ENCODE peak calls at places on chromosomes 2 and 18, in five cellular contexts. A is CD4-positive, alpha-beta T cell; G is astrocyte; N is hepatocyte; T is Peyer's patch. Q is an unnamed sample.

GRCh38 chr2:45992021-45992745 is 305.0 kb upstream of the EPAS1 start:
- DNase-seq in G (peak), N (peak), T (no peak), A (no peak), Q (no peak)

GRCh38 chr2:163775304-163775703 is 39.5 kb upstream of the FIGN start:
- DNase-seq in A (no peak), N (no peak), T (no peak), G (peak), Q (no peak)

GRCh38 chr18:58161659-58162058 is 117.6 kb downstream of the NEDD4L start:
- DNase-seq in T (no peak), N (no peak), A (no peak), G (peak), Q (no peak)

GRCh38 chr2:127074358-127074757 is 32.6 kb downstream of the BIN1 start:
- DNase-seq in T (no peak), N (no peak), G (no peak), A (no peak), Q (no peak)

GRCh38 chr18:24488824-24489493 is 28.5 kb downstream of the HRH4 start:
- DNase-seq in A (no peak), N (peak), G (peak), T (no peak), Q (no peak)

GRCh38 chr2:179751184-179751809 is 110.1 kb downstream of the ZNF385B start:
- DNase-seq in G (peak), T (no peak), A (no peak), N (peak), Q (no peak)

GRCh38 chr2:239227661-239228371 is 173.0 kb downstream of the HDAC4 start:
- DNase-seq in G (peak), N (no peak), T (no peak), A (no peak), Q (no peak)

GRCh38 chr2:234412726-234413125 is 84.2 kb downstream of the ARL4C start:
- DNase-seq in N (no peak), A (no peak), T (no peak), G (peak), Q (no peak)

GRCh38 chr2:23380562-23381065 is 4.4 kb upstream of the KLHL29 start:
- DNase-seq in T (peak), G (no peak), A (no peak), N (no peak), Q (no peak)

DNA sequence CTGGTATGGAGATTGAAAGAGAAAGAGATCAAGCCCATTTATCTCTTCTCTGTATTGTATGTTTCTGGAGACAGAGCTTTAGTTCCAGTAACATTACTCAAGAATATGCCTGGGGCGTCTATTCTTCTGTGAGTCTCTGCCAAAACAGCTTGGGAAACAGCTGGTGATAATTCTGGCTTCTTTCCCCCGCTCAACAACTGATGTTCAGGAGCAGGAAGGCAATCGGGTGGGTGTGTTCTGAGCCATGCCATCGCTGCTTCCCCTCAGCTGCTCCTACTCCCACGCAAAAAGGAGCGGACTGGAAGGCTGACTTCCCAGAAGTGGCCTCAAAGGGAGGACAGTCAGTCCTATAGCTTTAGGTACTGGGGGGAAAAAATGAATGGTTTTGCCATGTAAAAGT is 695.1 kb downstream of the PLCL1 start:
- DNase-seq in G (peak), A (no peak), N (peak), T (no peak), Q (no peak)
- TF ChIP-seq CTCF in G (no peak), A (no peak), N (no peak), T (no peak), Q (no peak)

GRCh38 chr18:76522551-76522950 is 27.5 kb upstream of the ZNF516 start:
- DNase-seq in N (no peak), T (no peak), G (no peak), A (no peak), Q (no peak)
- TF ChIP-seq CTCF in N (no peak), T (no peak), G (no peak), A (no peak), Q (no peak)

GRCh38 chr18:70279470-70279869 is 9.4 kb upstream of the SOCS6 start:
- DNase-seq in T (no peak), N (no peak), G (no peak), A (no peak), Q (no peak)

GRCh38 chr18:70284976-70285610 is 3.8 kb upstream of the SOCS6 start:
- DNase-seq in A (no peak), N (no peak), T (no peak), G (no peak), Q (no peak)

GRCh38 chr18:70276416-70277145 is 12.3 kb upstream of the SOCS6 start:
- DNase-seq in G (no peak), T (no peak), N (no peak), A (no peak), Q (no peak)

GRCh38 chr18:70280007-70280925 is 8.6 kb upstream of the SOCS6 start:
- DNase-seq in T (no peak), G (no peak), A (no peak), N (no peak), Q (no peak)
- TF ChIP-seq CTCF in T (no peak), G (no peak), A (no peak), N (no peak), Q (no peak)

GRCh38 chr2:18410543-18410942 is 149.9 kb downstream of the RDH14 start:
- DNase-seq in T (no peak), G (no peak), N (no peak), A (no peak), Q (no peak)
- TF ChIP-seq CTCF in T (no peak), G (no peak), N (peak), A (no peak), Q (no peak)

DNA sequence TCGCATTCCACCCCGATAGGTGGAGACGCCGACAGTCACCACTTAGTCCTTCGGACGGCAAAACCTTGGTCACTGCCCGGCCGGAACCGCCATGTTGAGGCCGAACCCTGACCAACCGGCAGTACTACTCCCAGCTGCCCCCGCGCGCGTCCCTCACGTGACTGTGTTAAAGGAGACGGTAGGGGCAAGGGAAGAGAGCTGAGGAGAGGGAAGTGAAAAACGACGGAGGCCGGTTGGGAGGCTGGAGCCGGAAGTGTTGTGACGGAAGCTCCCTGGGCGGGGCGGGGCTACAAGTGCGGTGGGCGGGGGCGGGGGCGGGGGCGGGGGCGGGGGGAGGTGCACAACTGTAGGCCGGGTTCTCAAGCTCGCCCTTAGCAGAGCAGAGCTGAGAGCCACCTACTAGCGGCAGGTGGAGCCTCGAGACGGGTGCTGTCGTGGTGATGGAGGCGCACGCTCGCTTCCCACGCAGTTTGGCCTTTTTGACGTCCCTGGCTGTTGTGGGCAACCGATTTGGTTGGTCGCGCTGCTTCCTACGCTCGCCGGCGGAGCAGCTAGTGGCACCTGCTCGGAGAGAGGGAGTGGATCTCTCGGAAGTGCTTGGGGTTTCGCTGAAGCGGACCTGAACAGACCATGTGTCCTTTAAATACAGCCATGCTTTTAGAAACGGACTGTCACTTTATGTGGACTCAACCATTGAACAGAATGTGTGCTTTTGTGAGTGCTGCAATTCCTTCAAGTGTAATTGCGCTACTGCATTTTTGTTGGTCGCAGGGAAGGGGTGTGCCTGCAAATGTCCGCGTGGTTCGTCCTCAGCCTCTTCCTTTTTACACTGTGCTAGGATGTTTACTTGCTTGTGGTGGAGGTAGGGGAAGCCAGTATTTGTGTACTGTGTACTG is at the start of gene TRAPPC8:
- DNase-seq in N (peak), A (peak), G (peak), T (peak), Q (peak)
- TF ChIP-seq CTCF in N (peak), A (peak), G (no peak), T (peak), Q (no peak)

DNA sequence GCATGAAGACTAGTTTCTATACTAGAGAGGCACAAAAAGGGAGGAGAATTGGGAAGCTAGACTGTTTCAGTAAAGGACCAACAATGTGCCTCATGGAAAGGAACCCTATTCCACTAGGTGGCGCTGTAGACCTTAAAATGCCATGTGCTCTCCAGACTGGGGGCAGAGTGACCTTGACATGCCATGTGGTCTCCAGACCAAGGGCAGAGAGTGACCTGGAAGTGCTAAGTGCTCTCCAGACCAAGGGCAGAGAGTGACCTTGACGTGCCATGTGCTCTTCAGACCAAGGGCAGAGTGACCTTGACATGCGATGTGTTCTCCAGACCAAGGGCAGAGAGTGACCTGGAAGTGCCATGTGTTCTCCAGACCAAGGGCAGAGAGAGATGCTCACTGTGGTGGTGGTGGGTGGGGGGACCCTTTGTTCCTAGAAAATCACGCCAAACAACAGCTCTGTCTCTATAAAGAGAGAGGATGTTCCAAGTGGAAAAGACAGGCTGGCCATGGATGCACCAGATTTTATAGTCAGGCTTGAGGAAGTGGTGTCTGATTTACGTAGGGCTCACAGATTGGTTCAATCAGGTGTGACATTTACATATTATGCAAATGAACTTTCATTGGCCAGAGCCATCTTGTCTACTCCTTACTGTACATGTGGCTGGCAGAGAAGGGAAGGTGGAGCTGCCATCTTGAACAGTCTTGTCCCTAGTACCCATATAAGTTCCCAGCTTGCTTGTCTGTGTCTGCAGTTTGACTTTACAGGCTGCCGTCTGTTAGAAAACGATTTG is 344.0 kb upstream of the DDX18 start:
- DNase-seq in A (no peak), N (peak), G (no peak), T (no peak), Q (no peak)
- TF ChIP-seq CTCF in A (no peak), N (peak), G (no peak), T (peak), Q (no peak)

DNA sequence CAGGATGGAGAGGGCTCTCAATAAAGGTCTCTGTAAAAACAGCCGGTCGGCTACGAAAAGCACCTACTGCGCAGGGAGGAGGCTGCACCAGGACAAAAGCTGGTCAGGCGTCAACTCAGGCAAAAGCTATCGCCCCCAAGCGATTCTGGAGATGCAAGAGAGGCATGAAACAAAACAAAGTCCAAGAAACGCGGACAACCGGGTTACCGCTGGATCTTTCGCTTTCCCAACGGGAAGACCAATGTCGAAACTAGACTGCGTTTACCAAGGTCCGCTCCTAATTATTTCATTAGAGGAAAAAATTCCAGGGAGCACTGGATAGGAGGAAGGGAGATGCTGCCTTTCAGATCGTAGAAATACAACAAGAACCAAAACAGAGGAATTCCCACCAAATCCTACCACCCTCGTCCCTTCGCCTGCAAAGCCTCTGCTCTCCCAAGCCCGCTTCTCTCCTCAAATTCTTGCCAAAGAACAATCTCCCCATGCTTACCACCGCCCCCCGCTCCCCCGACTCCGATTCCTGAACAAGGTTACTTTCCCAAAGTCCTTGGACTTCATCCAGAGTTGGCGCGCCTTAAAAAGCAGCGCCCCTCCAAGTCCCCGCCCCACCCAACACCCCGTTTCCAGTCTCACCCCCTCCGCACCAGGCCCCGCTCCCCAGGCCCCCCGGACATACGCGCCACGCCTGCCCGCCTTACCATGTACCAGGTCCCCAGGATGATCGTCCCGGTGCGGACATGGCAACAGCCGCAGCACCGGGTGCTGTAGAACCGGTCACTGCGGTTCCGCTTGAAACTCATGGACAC is 513 bp downstream of the LAPTM4A start:
- DNase-seq in A (peak), G (peak), T (peak), N (peak), Q (peak)
- TF ChIP-seq CTCF in A (no peak), G (no peak), T (no peak), N (no peak), Q (no peak)

GRCh38 chr2:207734636-207735512 is 23.4 kb downstream of the CCNYL1 start:
- DNase-seq in G (no peak), T (no peak), N (peak), A (no peak), Q (no peak)
- TF ChIP-seq CTCF in G (no peak), T (no peak), N (no peak), A (no peak), Q (no peak)

GRCh38 chr18:56283346-56283745 is 355.0 kb downstream of the TXNL1 start:
- DNase-seq in A (no peak), N (no peak), T (no peak), G (no peak), Q (no peak)
- TF ChIP-seq CTCF in A (no peak), N (no peak), T (no peak), G (no peak), Q (no peak)

Q was measured in activated B cell treated with CpG ODN at 0.5 μM for 24 hours.